ENCODE peak calls at places on chromosomes 5 and 9, in four cellular contexts. B, O, L and S are unnamed samples.
A peak's percentile ranks its signal among the peaks of the same experiment; 100 is the strongest.

GRCh38 chr5:158276692-158277091 is 417.7 kb upstream of the CLINT1 start:
- DNase-seq in B (no peak), O (no peak), L (no peak), S (no peak)

GRCh38 chr9:120587357-120587756 is 7.4 kb upstream of the CDK5RAP2 start:
- DNase-seq in B (no peak), O (no peak), L (no peak), S (no peak)

GRCh38 chr9:90801175-90801506 is 478 bp upstream of the SYK start:
- DNase-seq in B (no peak), O (no peak), L (peak; percentile 48), S (no peak)

GRCh38 chr5:135465391-135466122 is 13.4 kb upstream of the TIFAB start:
- DNase-seq in B (no peak), O (no peak), L (peak; percentile 17), S (no peak)

GRCh38 chr5:62450259-62450658 is 37.7 kb downstream of the IPO11 start:
- DNase-seq in B (no peak), O (no peak), L (no peak), S (no peak)

GRCh38 chr5:32639943-32640342 is 54.6 kb downstream of the SUB1 start:
- DNase-seq in B (peak; percentile 46), O (no peak), L (no peak), S (no peak)

GRCh38 chr9:35102769-35103659 is at the start of gene STOML2:
- DNase-seq in B (peak; percentile 97), O (peak; percentile 93), L (peak; percentile 96), S (peak; percentile 77)

GRCh38 chr9:78032599-78033457 is 1.2 kb upstream of the GNAQ start:
- DNase-seq in B (no peak), O (no peak), L (no peak), S (no peak)

GRCh38 chr5:110054240-110054639 is 364.5 kb downstream of the MAN2A1 start:
- DNase-seq in B (peak; percentile 93), O (no peak), L (no peak), S (no peak)

GRCh38 chr5:122099060-122099790 is 21.2 kb upstream of the LOX start:
- DNase-seq in B (peak; percentile 88), O (no peak), L (no peak), S (no peak)

GRCh38 chr5:42993516-42994284 is 46.4 kb downstream of the ANXA2R start:
- DNase-seq in B (peak; percentile 88), O (no peak), L (no peak), S (no peak)

GRCh38 chr5:43121565-43122484 is 1.1 kb downstream of the ZNF131 start:
- DNase-seq in B (peak; percentile 70), O (no peak), L (no peak), S (no peak)

GRCh38 chr9:34540826-34541225 is 18.0 kb upstream of the ENHO start:
- DNase-seq in B (peak; percentile 55), O (no peak), L (no peak), S (no peak)

GRCh38 chr9:81431662-81432061 is 257.7 kb downstream of the TLE1 start:
- DNase-seq in B (peak; percentile 98), O (no peak), L (no peak), S (no peak)

GRCh38 chr9:88322906-88323566 is 65.2 kb upstream of the SPIN1 start:
- DNase-seq in B (peak; percentile 81), O (no peak), L (no peak), S (no peak)

GRCh38 chr5:105304859-105305258 is 1742.3 kb upstream of the NUDT12 start:
- DNase-seq in B (no peak), O (no peak), L (no peak), S (no peak)
- TF ChIP-seq CTCF in B (peak; percentile 10), O (peak; percentile 69), L (no peak), S (no peak)

GRCh38 chr5:103295871-103296270 is 37.3 kb downstream of the MACIR start:
- DNase-seq in B (no peak), O (no peak), L (no peak), S (no peak)
- TF ChIP-seq CTCF in B (no peak), O (no peak), L (no peak), S (no peak)

GRCh38 chr5:38258319-38259061 is at the start of gene EGFLAM:
- DNase-seq in B (peak; percentile 6), O (peak; percentile 74), L (peak; percentile 67), S (no peak)
- TF ChIP-seq CTCF in B (no peak), O (peak; percentile 64), L (no peak), S (no peak)

GRCh38 chr5:143182901-143183820 is 220.3 kb downstream of the NR3C1 start:
- DNase-seq in B (peak; percentile 76), O (no peak), L (no peak), S (no peak)
- TF ChIP-seq CTCF in B (no peak), O (peak; percentile 34), L (no peak), S (no peak)